ENCODE peak calls at places on chromosomes 1 and 21, in eight cellular contexts. H is dermis microvascular lymphatic vessel endothelial cell, I is kidney tubule cell, Y is substantia nigra, D is NCI-H524, M is breast epithelium, W is T-cell, A is heart right ventricle. O is an unnamed sample.

GRCh38 chr1:28885472-28885877 is 28.9 kb upstream of the EPB41 start:
- DNase-seq in M (no peak), A (no peak), D (no peak), I (no peak), Y (no peak), H (no peak), W (no peak), O (no peak)

GRCh38 chr1:201681375-201681774 is 142.4 kb downstream of the NAV1 start:
- DNase-seq in D (peak), W (no peak), H (no peak), I (no peak), M (no peak), A (no peak), Y (no peak), O (no peak)

GRCh38 chr1:247078315-247079140 is at the start of gene ZNF670:
- DNase-seq in W (peak), H (peak), Y (peak), I (peak), M (peak), D (peak), A (peak), O (peak)

GRCh38 chr1:231020139-231020601 is 19.9 kb downstream of the FAM89A start:
- DNase-seq in H (peak), Y (no peak), W (no peak), A (no peak), M (no peak), D (no peak), I (no peak), O (no peak)

GRCh38 chr21:36783612-36784383 is 84.9 kb downstream of the SIM2 start:
- DNase-seq in W (no peak), Y (no peak), I (peak), A (no peak), H (no peak), D (no peak), M (no peak), O (no peak)

GRCh38 chr1:28392027-28392652 is 22.6 kb downstream of the PHACTR4 start:
- DNase-seq in D (no peak), H (no peak), I (peak), A (no peak), W (no peak), Y (no peak), M (no peak), O (no peak)

GRCh38 chr1:197806718-197807117 is 31.4 kb upstream of the DENND1B start:
- DNase-seq in M (no peak), I (no peak), D (no peak), H (no peak), A (no peak), Y (no peak), W (no peak), O (no peak)

GRCh38 chr1:224565186-224565585 is 50.9 kb upstream of the CNIH3 start:
- DNase-seq in I (peak), A (no peak), H (peak), M (no peak), W (no peak), D (no peak), Y (no peak), O (no peak)

GRCh38 chr1:3729594-3730555 is 22.4 kb upstream of the CCDC27 start:
- DNase-seq in A (peak), W (no peak), M (no peak), Y (no peak), I (no peak), D (no peak), H (no peak), O (no peak)

GRCh38 chr21:45819478-45820170 is 161.9 kb upstream of the COL6A1 start:
- DNase-seq in W (no peak), M (peak), H (no peak), D (peak), A (no peak), Y (no peak), I (no peak), O (no peak)

GRCh38 chr1:85343612-85344255 is 67.3 kb upstream of the BCL10 start:
- DNase-seq in M (no peak), H (peak), A (no peak), I (peak), Y (no peak), W (no peak), D (no peak), O (no peak)

GRCh38 chr1:207355060-207355459 is 33.6 kb downstream of the CD55 start:
- DNase-seq in D (no peak), A (no peak), M (no peak), H (peak), I (no peak), Y (no peak), W (no peak), O (no peak)

GRCh38 chr21:33069243-33069642 is 698 bp upstream of the OLIG1 start:
- DNase-seq in Y (no peak), W (no peak), D (no peak), I (no peak), H (no peak), M (no peak), A (no peak), O (no peak)

GRCh38 chr1:22626219-22626902 is 10.1 kb upstream of the C1QA start:
- DNase-seq in D (peak), I (no peak), A (no peak), W (no peak), Y (no peak), H (no peak), M (no peak), O (no peak)

GRCh38 chr1:92029241-92029922 is 403 bp upstream of the EPHX4 start:
- DNase-seq in M (no peak), H (no peak), I (peak), Y (no peak), W (no peak), D (no peak), A (no peak), O (no peak)

GRCh38 chr1:90370696-90371095 is 346.4 kb downstream of the BARHL2 start:
- DNase-seq in M (no peak), D (no peak), A (no peak), I (peak), W (no peak), H (no peak), Y (no peak), O (no peak)

GRCh38 chr1:3627515-3628253 is 2.9 kb downstream of the TPRG1L start:
- DNase-seq in A (no peak), D (no peak), Y (no peak), W (no peak), H (no peak), I (no peak), M (no peak), O (no peak)

GRCh38 chr1:215845224-215845902 is 278.3 kb downstream of the KCTD3 start:
- DNase-seq in W (no peak), A (no peak), Y (no peak), H (no peak), M (no peak), D (no peak), I (peak), O (no peak)

GRCh38 chr1:55478742-55479141 is 263.6 kb upstream of the USP24 start:
- DNase-seq in M (no peak), Y (no peak), D (peak), A (no peak), W (no peak), H (peak), I (peak), O (no peak)

GRCh38 chr1:155569988-155570592 is 7.5 kb upstream of the ASH1L start:
- DNase-seq in I (peak), Y (no peak), W (no peak), H (no peak), A (no peak), M (no peak), D (no peak), O (no peak)

GRCh38 chr1:156379420-156380165 is 10.6 kb downstream of the RHBG start:
- DNase-seq in Y (no peak), I (no peak), M (no peak), W (no peak), H (no peak), D (peak), A (no peak), O (no peak)

GRCh38 chr1:9715536-9716226 is 64.2 kb downstream of the PIK3CD start:
- DNase-seq in H (no peak), A (peak), I (no peak), Y (no peak), W (peak), M (no peak), D (no peak), O (no peak)

GRCh38 chr1:150366416-150367296 is 2.7 kb downstream of the RPRD2 start:
- DNase-seq in W (no peak), I (peak), D (no peak), H (peak), M (no peak), A (no peak), Y (no peak), O (no peak)

O was measured in GM19239.